ENCODE peak calls at places on chromosomes 12 and 14, in nine cellular contexts. V, N, D, F, O, M, Z, W and R are unnamed samples.

GRCh38 chr14:101229666-101230065 is 326.1 kb upstream of the RTL1 start:
- DNase-seq in V (no peak), N (no peak), D (peak), F (no peak), O (no peak), M (no peak), Z (no peak), W (no peak), R (no peak)

GRCh38 chr14:101080922-101081593 is 177.5 kb upstream of the RTL1 start:
- DNase-seq in V (no peak), N (no peak), D (no peak), F (no peak), O (no peak), M (no peak), Z (no peak), W (no peak), R (no peak)

GRCh38 chr14:72692678-72693077 is 201.2 kb downstream of the DPF3 start:
- DNase-seq in V (no peak), N (peak), D (no peak), F (no peak), O (no peak), M (peak), Z (no peak), W (peak), R (no peak)

GRCh38 chr12:7832059-7832696 is 40.5 kb downstream of the SLC2A14 start:
- DNase-seq in V (peak), N (peak), D (peak), F (peak), O (peak), M (peak), Z (peak), W (no peak), R (peak)

GRCh38 chr12:104672501-104673265 is 215.9 kb downstream of the CHST11 start:
- DNase-seq in V (peak), N (no peak), D (no peak), F (no peak), O (no peak), M (no peak), Z (peak), W (peak), R (peak)

GRCh38 chr12:48122065-48122834 is 3.1 kb downstream of the PFKM start:
- DNase-seq in V (no peak), N (no peak), D (no peak), F (no peak), O (no peak), M (peak), Z (peak), W (no peak), R (no peak)

GRCh38 chr14:89466939-89467338 is 49.9 kb upstream of the FOXN3 start:
- DNase-seq in V (no peak), N (no peak), D (no peak), F (no peak), O (no peak), M (no peak), Z (peak), W (no peak), R (peak)

GRCh38 chr12:122785503-122785902 is 11.1 kb downstream of the CCDC62 start:
- DNase-seq in V (no peak), N (no peak), D (no peak), F (no peak), O (no peak), M (no peak), Z (no peak), W (no peak), R (no peak)

GRCh38 chr14:58151264-58151700 is 731 bp downstream of the ARMH4 start:
- DNase-seq in V (no peak), N (peak), D (no peak), F (no peak), O (no peak), M (no peak), Z (no peak), W (no peak), R (peak)

GRCh38 chr14:20684662-20685456 is 499 bp downstream of the RNASE4 start:
- DNase-seq in V (peak), N (peak), D (no peak), F (no peak), O (no peak), M (peak), Z (peak), W (peak), R (peak)

GRCh38 chr12:2294651-2295475 is 242.1 kb downstream of the CACNA1C start:
- DNase-seq in V (peak), N (peak), D (no peak), F (no peak), O (no peak), M (no peak), Z (no peak), W (no peak), R (no peak)
- H3K27ac ChIP-seq in V (peak), N (peak), D (no peak), F (no peak), O (no peak), M (no peak), Z (no peak), W (no peak), R (no peak)

GRCh38 chr14:77088219-77088618 is 9.8 kb upstream of the CIPC start:
- DNase-seq in V (no peak), N (peak), D (no peak), F (no peak), O (no peak), M (peak), Z (no peak), W (peak), R (no peak)

GRCh38 chr14:77085538-77085937 is 12.5 kb upstream of the CIPC start:
- DNase-seq in V (no peak), N (no peak), D (no peak), F (no peak), O (no peak), M (peak), Z (no peak), W (no peak), R (no peak)

GRCh38 chr14:77086017-77086727 is 11.9 kb upstream of the CIPC start:
- DNase-seq in V (peak), N (peak), D (no peak), F (peak), O (no peak), M (peak), Z (no peak), W (peak), R (no peak)

GRCh38 chr14:77087631-77088030 is 10.4 kb upstream of the CIPC start:
- DNase-seq in V (no peak), N (no peak), D (no peak), F (no peak), O (peak), M (no peak), Z (no peak), W (no peak), R (no peak)

DNA sequence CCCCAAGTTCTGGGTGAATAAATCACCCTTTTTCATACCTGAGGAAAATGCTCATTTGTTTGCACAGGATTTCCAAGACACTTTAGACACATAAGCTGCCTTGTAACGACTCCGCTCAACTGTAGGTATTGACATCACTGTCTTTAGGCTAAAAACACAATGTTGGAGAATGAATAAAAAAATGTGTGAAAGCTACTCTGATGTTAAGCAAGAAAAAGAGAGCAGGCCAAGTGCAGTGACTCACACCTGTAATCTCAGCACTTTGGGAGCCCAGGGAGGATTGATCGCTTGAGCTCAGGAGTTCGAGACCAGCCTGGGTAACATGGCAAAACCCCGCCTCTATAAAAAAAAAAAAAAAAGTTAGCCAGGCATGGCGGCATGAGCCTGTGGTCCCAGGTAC is 11.1 kb upstream of the CIPC start:
- DNase-seq in V (no peak), N (no peak), D (no peak), F (no peak), O (no peak), M (no peak), Z (no peak), W (no peak), R (no peak)
- H3K27ac ChIP-seq in V (no peak), N (peak), D (no peak), F (no peak), O (no peak), M (no peak), Z (no peak), W (peak), R (no peak)

GRCh38 chr12:11877102-11877826 is 193.5 kb upstream of the BCL2L14 start:
- DNase-seq in V (no peak), N (no peak), D (no peak), F (no peak), O (no peak), M (no peak), Z (no peak), W (no peak), R (no peak)
- H3K27ac ChIP-seq in V (no peak), N (peak), D (no peak), F (no peak), O (no peak), M (no peak), Z (no peak), W (peak), R (no peak)

GRCh38 chr12:53194973-53195372 is 12.1 kb downstream of the ITGB7 start:
- DNase-seq in V (no peak), N (no peak), D (no peak), F (no peak), O (peak), M (no peak), Z (no peak), W (no peak), R (no peak)
- H3K27ac ChIP-seq in V (no peak), N (no peak), D (no peak), F (no peak), O (peak), M (no peak), Z (no peak), W (no peak), R (no peak)

GRCh38 chr12:109894939-109895338 is 5.1 kb upstream of the TCHP start:
- DNase-seq in V (no peak), N (no peak), D (no peak), F (no peak), O (no peak), M (no peak), Z (no peak), W (no peak), R (no peak)

GRCh38 chr12:109893250-109893995 is 6.7 kb upstream of the TCHP start:
- DNase-seq in V (no peak), N (no peak), D (no peak), F (no peak), O (no peak), M (no peak), Z (no peak), W (no peak), R (no peak)

GRCh38 chr12:109892165-109892715 is 7.8 kb upstream of the TCHP start:
- DNase-seq in V (no peak), N (no peak), D (no peak), F (no peak), O (no peak), M (no peak), Z (no peak), W (no peak), R (no peak)

GRCh38 chr12:109890620-109891019 is 9.5 kb upstream of the TCHP start:
- DNase-seq in V (no peak), N (no peak), D (no peak), F (no peak), O (no peak), M (no peak), Z (no peak), W (no peak), R (no peak)

GRCh38 chr12:109892748-109893147 is 7.3 kb upstream of the TCHP start:
- DNase-seq in V (no peak), N (no peak), D (no peak), F (peak), O (no peak), M (no peak), Z (no peak), W (no peak), R (no peak)
- H3K27ac ChIP-seq in V (no peak), N (no peak), D (no peak), F (no peak), O (no peak), M (no peak), Z (no peak), W (no peak), R (no peak)

GRCh38 chr14:61618448-61618847 is 76.9 kb upstream of the HIF1A start:
- DNase-seq in V (no peak), N (no peak), D (no peak), F (no peak), O (no peak), M (no peak), Z (no peak), W (no peak), R (no peak)

GRCh38 chr14:61621444-61621843 is 73.9 kb upstream of the HIF1A start:
- DNase-seq in V (no peak), N (no peak), D (no peak), F (no peak), O (no peak), M (no peak), Z (no peak), W (no peak), R (no peak)

GRCh38 chr14:61616524-61617185 is 78.7 kb upstream of the HIF1A start:
- DNase-seq in V (peak), N (no peak), D (no peak), F (no peak), O (no peak), M (no peak), Z (no peak), W (no peak), R (no peak)

GRCh38 chr14:61620130-61620946 is 75.0 kb upstream of the HIF1A start:
- DNase-seq in V (peak), N (peak), D (no peak), F (no peak), O (no peak), M (no peak), Z (no peak), W (no peak), R (no peak)

GRCh38 chr14:61619494-61619893 is 75.8 kb upstream of the HIF1A start:
- DNase-seq in V (no peak), N (no peak), D (no peak), F (no peak), O (no peak), M (no peak), Z (no peak), W (no peak), R (no peak)
- H3K27ac ChIP-seq in V (peak), N (peak), D (no peak), F (no peak), O (no peak), M (no peak), Z (no peak), W (no peak), R (no peak)

GRCh38 chr14:69669375-69669774 is 58.0 kb downstream of the SUSD6 start:
- DNase-seq in V (no peak), N (no peak), D (no peak), F (no peak), O (no peak), M (no peak), Z (no peak), W (no peak), R (no peak)

GRCh38 chr14:69670093-69670492 is 58.7 kb downstream of the SUSD6 start:
- DNase-seq in V (no peak), N (no peak), D (no peak), F (no peak), O (no peak), M (no peak), Z (no peak), W (peak), R (no peak)

GRCh38 chr14:69666112-69666511 is 54.7 kb downstream of the SUSD6 start:
- DNase-seq in V (peak), N (no peak), D (no peak), F (no peak), O (no peak), M (no peak), Z (no peak), W (no peak), R (no peak)

GRCh38 chr14:69666698-69667211 is 55.4 kb downstream of the SUSD6 start:
- DNase-seq in V (peak), N (no peak), D (peak), F (no peak), O (no peak), M (no peak), Z (no peak), W (peak), R (no peak)

GRCh38 chr14:69667938-69668336 is 56.5 kb downstream of the SUSD6 start:
- DNase-seq in V (no peak), N (no peak), D (no peak), F (no peak), O (no peak), M (no peak), Z (no peak), W (no peak), R (no peak)
- H3K27ac ChIP-seq in V (peak), N (no peak), D (no peak), F (no peak), O (peak), M (no peak), Z (no peak), W (peak), R (no peak)

GRCh38 chr14:64234877-64235651 is 59.1 kb downstream of the ESR2 start:
- DNase-seq in V (no peak), N (no peak), D (no peak), F (no peak), O (peak), M (no peak), Z (no peak), W (peak), R (peak)

GRCh38 chr14:64233791-64234190 is 60.4 kb downstream of the ESR2 start:
- DNase-seq in V (no peak), N (no peak), D (no peak), F (no peak), O (peak), M (no peak), Z (no peak), W (no peak), R (no peak)

GRCh38 chr14:64235652-64236640 is 58.2 kb downstream of the ESR2 start:
- DNase-seq in V (no peak), N (no peak), D (no peak), F (no peak), O (peak), M (no peak), Z (no peak), W (no peak), R (peak)

GRCh38 chr14:64232095-64232830 is 61.9 kb downstream of the ESR2 start:
- DNase-seq in V (peak), N (no peak), D (no peak), F (no peak), O (peak), M (no peak), Z (no peak), W (no peak), R (peak)

GRCh38 chr14:64232944-64233343 is 61.2 kb downstream of the ESR2 start:
- DNase-seq in V (no peak), N (no peak), D (no peak), F (no peak), O (peak), M (no peak), Z (no peak), W (no peak), R (no peak)
- H3K27ac ChIP-seq in V (no peak), N (no peak), D (no peak), F (no peak), O (peak), M (no peak), Z (no peak), W (no peak), R (peak)